ENCODE peak calls at places on chromosomes 12 and 14, in four cellular contexts. G is sigmoid colon, S is A549, U is GM12878. K is an unnamed sample.

GRCh38 chr12:15526033-15526432 is 203.7 kb downstream of the PTPRO start:
- DNase-seq in G (no peak), S (peak), U (peak), K (no peak)

GRCh38 chr14:92539419-92539818 is 25.8 kb downstream of the RIN3 start:
- DNase-seq in G (no peak), S (no peak), U (no peak), K (no peak)

GRCh38 chr14:102421366-102422057 is 58.8 kb downstream of the TECPR2 start:
- DNase-seq in G (peak), S (no peak), U (no peak), K (no peak)

GRCh38 chr14:70289138-70289537 is 70.3 kb downstream of the COX16 start:
- DNase-seq in G (no peak), S (no peak), U (peak), K (no peak)

GRCh38 chr12:62190921-62191746 is 69.1 kb upstream of the USP15 start:
- DNase-seq in G (no peak), S (no peak), U (no peak), K (no peak)

GRCh38 chr12:120515496-120515895 is 13.5 kb downstream of the COQ5 start:
- DNase-seq in G (no peak), S (no peak), U (no peak), K (no peak)

GRCh38 chr14:90383731-90384542 is 12.9 kb upstream of the CALM1 start:
- DNase-seq in G (peak), S (no peak), U (no peak), K (peak)

GRCh38 chr12:22443379-22444316 is 100.7 kb downstream of the C2CD5 start:
- DNase-seq in G (peak), S (peak), U (peak), K (peak)

GRCh38 chr12:795305-795704 is 42.9 kb downstream of the WNK1 start:
- DNase-seq in G (no peak), S (no peak), U (no peak), K (no peak)

GRCh38 chr12:85348779-85349178 is 68.8 kb downstream of the ALX1 start:
- DNase-seq in G (no peak), S (no peak), U (no peak), K (no peak)

GRCh38 chr12:1878695-1879094 is 39.8 kb downstream of the CACNA2D4 start:
- DNase-seq in G (no peak), S (no peak), U (no peak), K (no peak)

GRCh38 chr12:15851919-15852318 is 30.3 kb upstream of the STRAP start:
- DNase-seq in G (no peak), S (no peak), U (no peak), K (no peak)

GRCh38 chr14:88255798-88256197 is 67.3 kb downstream of the KCNK10 start:
- DNase-seq in G (no peak), S (no peak), U (no peak), K (no peak)

GRCh38 chr12:50283924-50284236 is 560 bp upstream of the LIMA1 start:
- DNase-seq in G (no peak), S (no peak), U (peak), K (no peak)

GRCh38 chr12:50390284-50390683 is 6.1 kb downstream of the FAM186A start:
- DNase-seq in G (no peak), S (peak), U (no peak), K (no peak)

GRCh38 chr14:28952161-28952560 is 185.6 kb downstream of the FOXG1 start:
- DNase-seq in G (no peak), S (no peak), U (no peak), K (no peak)

GRCh38 chr12:49588281-49588680 is 17.2 kb downstream of the FAM186B start:
- DNase-seq in G (no peak), S (no peak), U (no peak), K (no peak)

GRCh38 chr12:26346748-26347147 is 151.4 kb downstream of the SSPN start:
- DNase-seq in G (no peak), S (peak), U (no peak), K (no peak)

GRCh38 chr12:81284137-81284536 is 206.3 kb downstream of the ACSS3 start:
- DNase-seq in G (no peak), S (no peak), U (no peak), K (no peak)

GRCh38 chr12:51953011-51953568 is 1.6 kb downstream of the ACVR1B start:
- DNase-seq in G (no peak), S (no peak), U (no peak), K (no peak)

GRCh38 chr12:51788876-51789275 is 59.6 kb downstream of the FIGNL2 start:
- DNase-seq in G (no peak), S (no peak), U (no peak), K (no peak)

GRCh38 chr14:94027566-94028449 is 1.7 kb downstream of the OTUB2 start:
- DNase-seq in G (no peak), S (no peak), U (no peak), K (peak)

GRCh38 chr12:110001596-110001995 is 2.4 kb downstream of the ANKRD13A start:
- DNase-seq in G (no peak), S (no peak), U (no peak), K (no peak)

GRCh38 chr14:85528080-85528881 is 1.7 kb upstream of the FLRT2 start:
- DNase-seq in G (peak), S (peak), U (no peak), K (peak)

GRCh38 chr12:108201808-108202207 is 72.7 kb downstream of the WSCD2 start:
- DNase-seq in G (no peak), S (no peak), U (no peak), K (no peak)

GRCh38 chr14:78178971-78179370 is 8.8 kb downstream of the NRXN3 start:
- DNase-seq in G (no peak), S (no peak), U (no peak), K (no peak)

GRCh38 chr12:40137252-40137651 is 31.4 kb upstream of the SLC2A13 start:
- DNase-seq in G (no peak), S (no peak), U (no peak), K (no peak)
- H3K4me3 ChIP-seq in G (no peak), S (no peak), U (no peak), K (no peak)

GRCh38 chr12:19910681-19911080 is 457.7 kb upstream of the PDE3A start:
- DNase-seq in G (no peak), S (no peak), U (no peak), K (no peak)
- TF ChIP-seq EP300 in G (no peak), S (no peak), U (no peak), K (no peak)

GRCh38 chr12:53097207-53097563 is 282 bp upstream of the IGFBP6 start:
- DNase-seq in G (peak), S (no peak), U (no peak), K (no peak)

GRCh38 chr12:53098354-53098981 is 1.0 kb downstream of the IGFBP6 start:
- DNase-seq in G (peak), S (peak), U (no peak), K (peak)

GRCh38 chr12:53096089-53096741 is 1.3 kb upstream of the IGFBP6 start:
- DNase-seq in G (peak), S (no peak), U (no peak), K (peak)

GRCh38 chr12:53097564-53098353 is at the start of gene IGFBP6:
- DNase-seq in G (peak), S (peak), U (no peak), K (peak)

GRCh38 chr12:53096761-53097160 is 706 bp upstream of the IGFBP6 start:
- DNase-seq in G (peak), S (no peak), U (no peak), K (peak)
- H3K4me3 ChIP-seq in G (peak), S (peak), U (no peak), K (peak)

DNA sequence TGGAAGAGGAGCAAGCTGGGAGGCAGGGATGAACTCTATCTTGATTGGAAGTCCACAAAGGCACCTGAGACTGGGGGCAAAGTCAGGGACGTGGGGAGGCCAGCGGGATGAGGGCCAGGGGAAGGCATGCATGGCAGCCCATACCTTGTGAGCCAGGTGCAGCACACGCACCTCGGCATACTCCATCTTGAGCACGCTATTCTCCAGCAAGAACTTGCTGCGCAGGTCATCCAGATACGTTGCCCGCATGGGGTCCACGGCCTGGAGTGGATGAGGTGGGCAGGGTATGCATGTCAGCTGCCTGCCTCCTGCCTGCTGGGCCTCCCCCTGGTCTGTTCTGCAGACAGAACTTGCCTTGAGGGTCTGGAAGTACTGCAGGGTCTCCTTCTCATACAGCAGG is 3.9 kb downstream of the RABGGTA start:
- DNase-seq in G (no peak), S (no peak), U (no peak), K (no peak)
- TF ChIP-seq EP300 in G (no peak), S (no peak), U (no peak), K (no peak)

DNA sequence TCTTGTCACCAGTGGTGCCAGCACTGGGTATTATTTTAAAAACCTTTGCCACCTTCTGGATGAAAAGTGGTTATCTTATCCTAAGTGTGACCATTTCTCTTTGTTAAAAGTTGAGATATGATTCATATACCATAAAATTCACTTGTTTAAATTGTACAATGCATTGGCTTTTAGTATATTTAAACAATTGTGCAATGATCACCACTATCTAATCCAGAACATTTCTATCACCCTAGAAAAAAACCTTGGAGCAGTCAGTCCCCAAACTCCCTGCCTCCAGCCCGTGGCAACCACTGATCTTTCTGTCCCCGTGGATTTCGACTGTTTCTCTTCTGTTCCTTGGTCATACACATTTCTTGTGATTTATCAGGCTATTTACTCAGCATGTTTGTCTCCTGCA is 28.3 kb downstream of the SH2B3 start:
- DNase-seq in G (no peak), S (no peak), U (no peak), K (no peak)
- H3K4me3 ChIP-seq in G (no peak), S (no peak), U (peak), K (no peak)

DNA sequence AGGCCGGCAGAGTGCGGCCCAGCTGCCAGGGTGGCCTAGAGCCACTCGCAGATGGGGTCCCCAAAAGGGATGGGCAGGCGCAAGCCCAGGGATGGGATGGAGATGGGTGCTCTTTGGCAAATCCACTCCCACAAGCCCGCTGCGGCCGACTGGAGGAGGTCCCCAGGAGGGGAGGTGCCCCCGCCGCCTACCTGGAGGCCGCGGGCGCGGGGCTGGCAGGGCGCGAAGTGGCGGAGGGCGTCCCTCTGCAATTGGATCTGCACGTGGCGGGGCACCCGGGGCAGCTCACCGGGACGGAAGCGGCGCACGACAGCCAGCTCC is 730 bp downstream of the PPP1R3E start:
- DNase-seq in G (no peak), S (no peak), U (no peak), K (no peak)
- TF ChIP-seq EP300 in G (peak), S (no peak), U (no peak), K (no peak)

GRCh38 chr12:113088971-113089756 is 32.6 kb downstream of the DTX1 start:
- DNase-seq in G (no peak), S (no peak), U (peak), K (no peak)

GRCh38 chr12:113091506-113091905 is 35.0 kb downstream of the DTX1 start:
- DNase-seq in G (no peak), S (no peak), U (no peak), K (no peak)

GRCh38 chr12:113090740-113091139 is 34.2 kb downstream of the DTX1 start:
- DNase-seq in G (no peak), S (no peak), U (no peak), K (no peak)

GRCh38 chr12:113088037-113088436 is 31.5 kb downstream of the DTX1 start:
- DNase-seq in G (no peak), S (no peak), U (no peak), K (no peak)

DNA sequence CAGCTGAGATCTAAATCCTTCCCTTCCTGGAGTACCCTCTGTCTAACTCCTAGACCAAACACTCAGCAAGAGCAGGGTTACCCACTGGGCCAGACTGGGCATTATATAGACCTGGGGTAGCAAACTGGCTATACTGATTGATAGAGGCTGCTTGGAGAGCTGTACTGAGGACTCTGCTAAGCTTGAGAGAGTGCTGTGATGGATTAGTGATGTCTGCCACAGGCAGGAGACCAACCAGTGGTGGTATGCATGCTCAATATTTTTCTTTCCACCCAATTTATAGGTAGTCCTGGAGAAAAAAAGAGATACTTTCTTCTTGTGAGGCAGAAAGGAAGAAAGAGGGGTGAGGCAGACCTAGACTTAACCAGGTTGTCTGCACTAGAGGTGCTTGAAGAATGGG is 33.3 kb downstream of the DTX1 start:
- DNase-seq in G (no peak), S (no peak), U (no peak), K (no peak)
- H3K4me3 ChIP-seq in G (no peak), S (no peak), U (no peak), K (no peak)

GRCh38 chr12:12716845-12717585 is at the start of gene CDKN1B:
- DNase-seq in G (peak), S (peak), U (peak), K (peak)
- TF ChIP-seq EP300 in G (no peak), S (no peak), U (no peak), K (no peak)

DNA sequence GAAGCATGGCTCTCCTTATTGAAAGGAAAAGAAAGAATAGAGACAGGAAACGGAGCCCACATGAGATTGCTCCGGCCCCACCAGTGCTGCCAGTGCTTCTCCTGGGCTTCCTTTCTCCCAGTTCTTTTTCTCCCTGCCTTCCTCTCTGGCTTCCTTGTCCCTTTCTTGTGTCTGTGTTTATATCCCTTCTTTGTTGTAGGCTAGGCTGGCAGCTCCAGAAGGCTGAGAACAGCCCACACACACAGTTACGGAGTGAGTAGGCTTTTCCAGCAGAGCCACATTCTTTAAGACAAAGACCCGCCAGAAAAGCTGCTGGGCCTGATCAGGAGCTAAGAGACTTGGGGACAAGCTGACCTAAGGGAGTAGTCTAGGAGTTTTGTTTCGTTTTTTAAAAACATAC is 13.0 kb downstream of the CIPC start:
- DNase-seq in G (peak), S (no peak), U (no peak), K (peak)
- H3K4me3 ChIP-seq in G (peak), S (no peak), U (no peak), K (no peak)

GRCh38 chr14:75342762-75343599 is 64.4 kb downstream of the FOS start:
- DNase-seq in G (no peak), S (no peak), U (peak), K (no peak)

GRCh38 chr14:75341639-75342038 is 63.0 kb downstream of the FOS start:
- DNase-seq in G (no peak), S (no peak), U (no peak), K (no peak)

GRCh38 chr14:75343914-75344313 is 65.3 kb downstream of the FOS start:
- DNase-seq in G (no peak), S (no peak), U (no peak), K (no peak)

GRCh38 chr14:75339059-75339458 is 60.4 kb downstream of the FOS start:
- DNase-seq in G (no peak), S (no peak), U (no peak), K (no peak)

DNA sequence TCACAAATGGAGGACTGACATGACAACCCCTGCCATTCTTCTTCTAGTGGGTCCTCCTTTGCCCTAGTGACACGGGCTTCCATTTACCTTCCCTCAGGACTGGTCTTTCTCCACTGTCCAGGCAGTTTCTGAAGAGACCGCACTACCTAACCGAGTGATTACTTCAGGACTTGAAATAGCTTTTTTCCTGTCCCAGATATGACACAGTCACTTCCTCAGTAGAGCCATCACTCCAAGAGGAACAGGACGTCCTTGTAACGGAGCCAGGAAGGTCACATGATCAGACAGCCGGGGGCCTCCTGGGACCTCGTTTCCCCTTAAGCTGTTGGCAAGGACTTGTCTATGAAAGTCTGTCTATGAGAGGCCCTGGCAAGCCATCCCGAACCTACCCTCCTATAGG is 62.3 kb downstream of the FOS start:
- DNase-seq in G (peak), S (no peak), U (no peak), K (peak)
- TF ChIP-seq EP300 in G (peak), S (no peak), U (no peak), K (peak)

K was measured in stomach.